ENCODE peak calls at places on chromosome 4, in four cellular contexts. X, U, P and I are unnamed samples.

GRCh38 chr4:34181891-34182290 is 2062.4 kb downstream of the ARAP2 start:
- DNase-seq in P (no peak), U (no peak), X (no peak), I (no peak)

GRCh38 chr4:71639380-71639779 is 144.5 kb downstream of the GC start:
- DNase-seq in U (no peak), X (no peak), P (no peak), I (no peak)

GRCh38 chr4:186192068-186192751 is 843 bp downstream of the CYP4V2 start:
- DNase-seq in U (peak; percentile 35), P (peak; percentile 54), X (peak; percentile 29), I (no peak)

GRCh38 chr4:91362125-91362524 is 941.6 kb upstream of the GRID2 start:
- DNase-seq in X (no peak), U (no peak), P (no peak), I (no peak)

GRCh38 chr4:77465271-77465670 is 140.3 kb upstream of the CXCL13 start:
- DNase-seq in U (no peak), X (no peak), P (no peak), I (no peak)

GRCh38 chr4:142088906-142089305 is 452.5 kb downstream of the IL15 start:
- DNase-seq in X (no peak), P (no peak), U (no peak), I (no peak)

GRCh38 chr4:182975806-182976205 is 58.6 kb upstream of the DCTD start:
- DNase-seq in U (no peak), P (no peak), X (no peak), I (no peak)

GRCh38 chr4:149203256-149204001 is 612.2 kb downstream of the IQCM start:
- DNase-seq in P (no peak), U (peak; percentile 77), X (no peak), I (no peak)

GRCh38 chr4:30429813-30430466 is 290.2 kb upstream of the PCDH7 start:
- DNase-seq in X (no peak), P (no peak), U (no peak), I (no peak)

GRCh38 chr4:47646372-47646771 is 161.3 kb downstream of the ATP10D start:
- DNase-seq in U (no peak), P (no peak), X (no peak), I (no peak)

GRCh38 chr4:22477136-22477793 is 38.6 kb downstream of the ADGRA3 start:
- DNase-seq in U (no peak), P (no peak), X (no peak), I (no peak)

GRCh38 chr4:185878633-185879032 is 66.6 kb upstream of the SORBS2 start:
- DNase-seq in P (no peak), U (no peak), X (no peak), I (no peak)

GRCh38 chr4:177441061-177441802 is 1.0 kb downstream of the AGA start:
- DNase-seq in P (no peak), X (no peak), U (no peak), I (no peak)

GRCh38 chr4:6362896-6363295 is 93.2 kb downstream of the WFS1 start:
- DNase-seq in X (peak; percentile 72), U (no peak), P (peak; percentile 32), I (no peak)

DNA sequence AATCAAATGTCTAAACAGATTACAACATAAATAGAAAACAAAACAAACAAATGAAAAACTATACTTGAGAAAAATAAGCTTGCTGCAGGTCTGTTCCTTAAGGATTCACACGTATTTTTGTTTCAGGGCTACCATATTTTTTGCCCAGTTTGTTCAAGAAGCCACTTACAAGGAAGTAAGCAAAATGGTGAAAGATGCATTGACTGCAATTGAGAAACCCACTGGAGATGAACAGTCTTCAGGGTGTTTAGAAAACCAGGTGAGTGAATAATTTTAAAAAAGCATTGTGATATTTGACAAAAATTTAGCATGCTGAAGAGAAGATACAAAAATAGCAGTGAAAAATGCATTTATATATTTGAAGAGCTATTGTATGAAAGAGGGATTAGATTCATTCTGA is 2.0 kb downstream of the AFP start:
- DNase-seq in P (no peak), U (no peak), X (no peak), I (no peak)
- H3K27ac ChIP-seq in P (no peak overlapping the region), U (no peak overlapping the region), X (no peak overlapping the region), I (no peak overlapping the region)

GRCh38 chr4:165761968-165762367 is 111.1 kb upstream of the TLL1 start:
- DNase-seq in P (no peak), X (no peak), U (no peak), I (no peak)
- H3K4me3 ChIP-seq in P (no peak overlapping the region), X (no peak overlapping the region), U (no peak overlapping the region), I (no peak overlapping the region)

DNA sequence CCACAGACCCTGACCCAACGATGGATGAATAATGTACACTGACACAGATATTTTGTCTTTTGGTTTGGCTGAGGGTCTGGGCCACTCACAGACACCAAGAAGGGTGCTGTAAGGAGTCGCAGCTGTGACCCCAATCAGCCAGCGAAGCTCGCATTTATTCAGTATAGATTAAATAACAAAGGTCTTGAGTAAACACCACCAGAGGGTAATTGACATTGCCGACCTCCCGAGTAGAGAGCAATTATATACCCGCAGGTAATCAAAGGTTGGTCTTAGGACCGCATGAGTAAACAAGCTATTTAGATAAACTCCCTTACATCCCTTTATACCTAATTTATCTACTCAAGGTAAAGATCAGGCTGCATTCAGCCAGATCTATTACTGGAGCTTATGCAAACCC is 297.1 kb downstream of the ADAM29 start:
- DNase-seq in X (no peak), P (no peak), U (no peak), I (no peak)
- H3K9me3 ChIP-seq in X (peaks cover 4% of the 10 kb centered on the region), P (peaks cover 9% of the 10 kb centered on the region), U (peaks cover 55% of the 10 kb centered on the region), I (no peaks in the 10 kb centered on the region)

GRCh38 chr4:10108391-10108790 is 8.2 kb downstream of the WDR1 start:
- DNase-seq in U (no peak), X (no peak), P (no peak), I (no peak)

GRCh38 chr4:10111067-10111801 is 5.4 kb downstream of the WDR1 start:
- DNase-seq in P (no peak), U (no peak), X (no peak), I (no peak)

GRCh38 chr4:10112658-10113284 is 3.8 kb downstream of the WDR1 start:
- DNase-seq in U (no peak), X (no peak), P (no peak), I (no peak)

GRCh38 chr4:10108818-10109783 is 7.5 kb downstream of the WDR1 start:
- DNase-seq in U (no peak), P (no peak), X (no peak), I (peak; percentile 55)

DNA sequence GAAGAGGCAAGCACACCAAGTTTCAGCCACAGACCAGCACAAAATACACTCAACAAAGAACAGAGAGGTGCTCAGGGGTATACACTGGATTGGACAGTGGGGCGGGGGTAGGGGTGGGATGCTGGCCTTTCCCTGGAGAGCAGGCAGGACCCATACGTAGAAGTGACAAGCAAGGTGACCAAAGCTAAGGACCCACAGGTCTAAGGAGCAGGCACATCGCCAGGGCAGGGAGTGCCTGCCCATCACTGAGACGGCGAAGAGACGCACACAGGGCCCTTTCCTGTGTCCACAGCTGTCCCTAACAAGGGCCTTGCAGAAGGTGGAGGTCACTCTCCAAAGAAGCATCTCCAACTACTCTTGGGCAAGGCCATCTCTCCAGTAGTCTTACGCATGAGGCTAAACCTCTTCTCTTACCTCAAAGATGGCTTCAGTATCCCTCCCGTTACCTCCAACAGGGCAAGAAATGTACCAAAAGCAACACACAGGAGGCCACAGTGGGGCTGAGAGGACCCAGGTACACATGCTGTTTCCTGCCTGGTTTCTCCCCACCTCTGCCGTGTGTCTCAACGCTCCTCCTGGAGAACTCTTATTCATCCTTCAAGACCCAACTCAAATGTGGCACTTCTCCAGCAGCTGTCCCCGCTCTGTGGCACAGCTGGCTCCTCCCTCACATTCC is 6.5 kb downstream of the WDR1 start:
- DNase-seq in U (no peak), P (no peak), X (no peak), I (no peak)
- H3K27ac ChIP-seq in U (no peak overlapping the region), P (peak overlapping the region; percentile 99), X (no peak overlapping the region), I (peak overlapping the region; percentile 50)

DNA sequence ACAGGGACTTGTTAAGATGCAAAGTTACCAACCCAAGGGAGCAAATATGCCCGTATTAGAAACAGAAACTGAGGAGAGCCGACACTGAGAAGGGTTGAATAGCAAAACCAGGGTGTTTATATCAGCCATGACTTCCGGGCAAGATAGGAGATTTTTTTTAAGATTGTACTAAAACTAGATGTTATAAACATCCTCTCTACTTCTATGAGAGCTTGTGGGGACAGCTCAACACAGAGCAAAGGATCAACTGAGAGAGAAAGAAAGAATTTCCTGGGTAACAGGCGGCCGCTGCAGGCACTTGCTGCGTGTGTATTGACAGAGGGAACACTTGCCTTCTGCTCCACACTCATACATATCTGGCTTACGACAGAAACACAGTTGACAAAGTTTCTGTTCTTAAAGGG is 49.1 kb upstream of the FBXW7 start:
- DNase-seq in U (no peak), P (no peak), X (no peak), I (no peak)
- H3K4me3 ChIP-seq in U (no peak overlapping the region), P (no peak overlapping the region), X (no peak overlapping the region), I (peak overlapping the region; percentile 14)

GRCh38 chr4:583820-584219 is 7.7 kb upstream of the TMEM271 start:
- DNase-seq in U (no peak), P (no peak), X (no peak), I (no peak)

GRCh38 chr4:581181-581580 is 5.1 kb upstream of the TMEM271 start:
- DNase-seq in U (no peak), P (no peak), X (no peak), I (no peak)

GRCh38 chr4:578451-579443 is 2.7 kb upstream of the TMEM271 start:
- DNase-seq in P (no peak), U (no peak), X (no peak), I (no peak)

GRCh38 chr4:579543-580175 is 3.6 kb upstream of the TMEM271 start:
- DNase-seq in U (no peak), P (no peak), X (no peak), I (no peak)

GRCh38 chr4:581753-582361 is 5.8 kb upstream of the TMEM271 start:
- DNase-seq in P (no peak), X (no peak), U (no peak), I (no peak)
- H3K9me3 ChIP-seq in P (no peaks in the 10 kb centered on the region), X (no peaks in the 10 kb centered on the region), U (peaks cover 25% of the 10 kb centered on the region), I (no peaks in the 10 kb centered on the region)

DNA sequence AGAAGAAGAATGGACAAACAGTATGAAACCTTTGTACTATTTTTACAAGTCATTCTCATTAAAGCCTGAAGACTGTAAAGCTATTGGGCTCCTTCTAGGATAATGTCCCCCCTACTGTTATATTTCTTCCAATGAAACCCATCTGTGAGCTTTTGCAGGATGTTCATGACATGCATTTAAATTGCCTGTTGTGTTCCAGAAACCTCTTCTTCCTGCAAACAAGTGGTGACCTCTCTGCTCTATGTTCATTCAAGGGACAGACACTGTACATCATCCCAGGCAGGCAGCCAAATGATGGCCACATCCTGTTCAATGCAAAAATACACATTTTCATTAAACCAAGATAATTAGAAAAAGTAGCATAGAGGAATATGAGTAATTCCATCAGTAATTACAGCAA is 128.0 kb downstream of the C4orf33 start:
- DNase-seq in X (no peak), P (no peak), U (no peak), I (no peak)
- H3K27ac ChIP-seq in X (no peak overlapping the region), P (no peak overlapping the region), U (no peak overlapping the region), I (no peak overlapping the region)